ENCODE peak calls at places on chromosome 22, in eight cellular contexts. M is AG09319, T is left ventricle myocardium superior, G is kidney, K is C1 segment of cervical spinal cord, H is NCI-H460, V is tibial nerve, N is body of pancreas. X is an unnamed sample.

GRCh38 chr22:38681784-38682335 is at the start of gene TOMM22:
- DNase-seq in M (peak), T (peak), G (peak), K (peak), H (peak), V (peak), N (peak), X (no peak)

GRCh38 chr22:46001046-46001425 is 24.1 kb upstream of the WNT7B start:
- DNase-seq in M (no peak), T (no peak), G (peak), K (no peak), H (no peak), V (no peak), N (no peak), X (no peak)

GRCh38 chr22:46780453-46780852 is 18.0 kb downstream of the TBC1D22A start:
- DNase-seq in M (no peak), T (no peak), G (no peak), K (no peak), H (no peak), V (no peak), N (no peak), X (no peak)

GRCh38 chr22:41841085-41841712 is 8.3 kb downstream of the SREBF2 start:
- DNase-seq in M (no peak), T (no peak), G (no peak), K (no peak), H (peak), V (no peak), N (no peak), X (no peak)

GRCh38 chr22:26632422-26633155 is 10.8 kb downstream of the CRYBA4 start:
- DNase-seq in M (no peak), T (no peak), G (no peak), K (no peak), H (no peak), V (no peak), N (no peak), X (no peak)

GRCh38 chr22:23212061-23213030 is 32.0 kb downstream of the BCR start:
- DNase-seq in M (no peak), T (no peak), G (peak), K (peak), H (no peak), V (no peak), N (no peak), X (no peak)

GRCh38 chr22:42340150-42340549 is 69.7 kb upstream of the TCF20 start:
- DNase-seq in M (no peak), T (no peak), G (no peak), K (no peak), H (no peak), V (no peak), N (no peak), X (no peak)

GRCh38 chr22:30541979-30542810 is 4.3 kb downstream of the SEC14L6 start:
- DNase-seq in M (no peak), T (no peak), G (peak), K (no peak), H (no peak), V (no peak), N (peak), X (no peak)

GRCh38 chr22:45997775-45998637 is 21.0 kb upstream of the WNT7B start:
- DNase-seq in M (no peak), T (peak), G (peak), K (peak), H (no peak), V (no peak), N (no peak), X (no peak)

GRCh38 chr22:46297151-46297819 is 615 bp downstream of the GTSE1 start:
- DNase-seq in M (no peak), T (peak), G (no peak), K (no peak), H (peak), V (no peak), N (peak), X (no peak)

GRCh38 chr22:21938071-21938822 is 14.4 kb downstream of the PPM1F start:
- DNase-seq in M (peak), T (peak), G (peak), K (peak), H (peak), V (peak), N (peak), X (peak)

GRCh38 chr22:44363980-44364749 is 51.4 kb upstream of the SHISAL1 start:
- DNase-seq in M (no peak), T (peak), G (peak), K (no peak), H (no peak), V (no peak), N (no peak), X (no peak)

GRCh38 chr22:49094151-49094550 is 733.5 kb downstream of the BRD1 start:
- DNase-seq in M (no peak), T (no peak), G (peak), K (no peak), H (no peak), V (no peak), N (no peak), X (no peak)

GRCh38 chr22:43747877-43748276 is 64.2 kb downstream of the EFCAB6 start:
- DNase-seq in M (no peak), T (no peak), G (no peak), K (no peak), H (no peak), V (no peak), N (no peak), X (no peak)

GRCh38 chr22:24485608-24486007 is 9.5 kb upstream of the UPB1 start:
- DNase-seq in M (no peak), T (no peak), G (no peak), K (no peak), H (no peak), V (no peak), N (no peak), X (no peak)

GRCh38 chr22:31170971-31171370 is 11.0 kb downstream of the RNF185 start:
- DNase-seq in M (no peak), T (no peak), G (no peak), K (no peak), H (no peak), V (no peak), N (no peak), X (no peak)

GRCh38 chr22:38086942-38087341 is 3.0 kb upstream of the SLC16A8 start:
- DNase-seq in M (no peak), T (no peak), G (peak), K (no peak), H (no peak), V (no peak), N (no peak), X (no peak)

GRCh38 chr22:48146426-48146825 is 1384.0 kb downstream of the TBC1D22A start:
- DNase-seq in M (no peak), T (no peak), G (no peak), K (peak), H (no peak), V (no peak), N (no peak), X (no peak)

GRCh38 chr22:39493759-39494158 is 8.3 kb upstream of the MIEF1 start:
- DNase-seq in M (peak), T (no peak), G (peak), K (no peak), H (no peak), V (no peak), N (no peak), X (no peak)

GRCh38 chr22:24422078-24422665 is 5.2 kb upstream of the ADORA2A start:
- DNase-seq in M (no peak), T (peak), G (no peak), K (no peak), H (no peak), V (no peak), N (no peak), X (no peak)

GRCh38 chr22:29767289-29768051 is at the start of gene UQCR10:
- DNase-seq in M (peak), T (peak), G (peak), K (peak), H (peak), V (peak), N (peak), X (peak)

GRCh38 chr22:39292561-39293074 is 26.8 kb downstream of the RPL3 start:
- DNase-seq in M (peak), T (peak), G (peak), K (no peak), H (peak), V (peak), N (peak), X (peak)

GRCh38 chr22:17213976-17214375 is 5.3 kb downstream of the ADA2 start:
- DNase-seq in M (no peak), T (peak), G (peak), K (no peak), H (peak), V (no peak), N (peak), X (no peak)

GRCh38 chr22:45952553-45952952 is 24.4 kb downstream of the WNT7B start:
- DNase-seq in M (no peak), T (no peak), G (no peak), K (no peak), H (no peak), V (no peak), N (no peak), X (no peak)

GRCh38 chr22:45009881-45010531 is at the start of gene PHF21B:
- DNase-seq in M (no peak), T (peak), G (peak), K (no peak), H (peak), V (no peak), N (peak), X (no peak)

GRCh38 chr22:48320048-48320655 is 1507.5 kb downstream of the BRD1 start:
- DNase-seq in M (no peak), T (no peak), G (peak), K (no peak), H (no peak), V (no peak), N (no peak), X (no peak)

GRCh38 chr22:32789797-32790620 is 11.5 kb upstream of the TIMP3 start:
- DNase-seq in M (no peak), T (no peak), G (no peak), K (no peak), H (no peak), V (no peak), N (no peak), X (no peak)

GRCh38 chr22:31020334-31020733 is 51.3 kb downstream of the TUG1 start:
- DNase-seq in M (no peak), T (no peak), G (no peak), K (no peak), H (no peak), V (no peak), N (no peak), X (no peak)

GRCh38 chr22:45916515-45916914 is 60.4 kb downstream of the WNT7B start:
- DNase-seq in M (no peak), T (no peak), G (no peak), K (no peak), H (no peak), V (no peak), N (no peak), X (no peak)

GRCh38 chr22:44932493-44932892 is 77.3 kb downstream of the PHF21B start:
- DNase-seq in M (no peak), T (peak), G (peak), K (no peak), H (no peak), V (no peak), N (no peak), X (no peak)

GRCh38 chr22:40547729-40548143 is 88.8 kb downstream of the MRTFA start:
- DNase-seq in M (no peak), T (no peak), G (no peak), K (no peak), H (no peak), V (no peak), N (no peak), X (no peak)

GRCh38 chr22:43436536-43437267 is 24.9 kb downstream of the MPPED1 start:
- DNase-seq in M (no peak), T (no peak), G (no peak), K (no peak), H (no peak), V (no peak), N (no peak), X (no peak)

GRCh38 chr22:37680191-37680851 is 4.9 kb downstream of the LGALS1 start:
- DNase-seq in M (no peak), T (no peak), G (no peak), K (no peak), H (no peak), V (no peak), N (no peak), X (no peak)

GRCh38 chr22:27088026-27088425 is 430.6 kb downstream of the MIAT start:
- DNase-seq in M (no peak), T (no peak), G (no peak), K (no peak), H (no peak), V (no peak), N (no peak), X (no peak)

GRCh38 chr22:48705159-48705916 is 1122.3 kb downstream of the BRD1 start:
- DNase-seq in M (no peak), T (no peak), G (peak), K (no peak), H (no peak), V (no peak), N (no peak), X (no peak)

GRCh38 chr22:44734801-44735517 is 17.4 kb upstream of the ARHGAP8 start:
- DNase-seq in M (no peak), T (no peak), G (peak), K (no peak), H (no peak), V (no peak), N (no peak), X (no peak)

GRCh38 chr22:49767355-49768062 is 60.2 kb downstream of the BRD1 start:
- DNase-seq in M (no peak), T (peak), G (peak), K (peak), H (peak), V (no peak), N (no peak), X (no peak)

GRCh38 chr22:25027959-25028840 is 75.7 kb downstream of the KIAA1671 start:
- DNase-seq in M (no peak), T (peak), G (no peak), K (no peak), H (peak), V (peak), N (peak), X (no peak)

GRCh38 chr22:23824476-23825245 is 14.1 kb downstream of the DERL3 start:
- DNase-seq in M (no peak), T (peak), G (peak), K (no peak), H (no peak), V (no peak), N (no peak), X (no peak)